ENCODE peak calls at places on chromosomes 7 and 10, in six cellular contexts. M is A549, S is HepG2, K is endothelial cell of umbilical vein, P is K562, O is GM12878. I is an unnamed sample.

GRCh38 chr7:85186083-85186520 is 754 bp downstream of the SEMA3D start:
- DNase-seq in O (no peak), S (no peak), K (peak; percentile 60), P (no peak), M (peak; percentile 30), I (no peak)

GRCh38 chr7:142391191-142391992 is 133.5 kb upstream of the PRSS58 start:
- DNase-seq in M (no peak), O (no peak), K (no peak), S (no peak), P (peak; percentile 49), I (peak; percentile 71)

GRCh38 chr10:117865945-117866344 is 180.8 kb downstream of the RAB11FIP2 start:
- DNase-seq in M (no peak), K (no peak), S (no peak), P (no peak), O (no peak), I (no peak)

GRCh38 chr10:60921631-60922030 is 22.4 kb downstream of the RHOBTB1 start:
- DNase-seq in M (no peak), P (no peak), S (no peak), O (no peak), K (no peak), I (no peak)

GRCh38 chr7:27822245-27822644 is 82.3 kb downstream of the TAX1BP1 start:
- DNase-seq in S (no peak), M (no peak), O (no peak), K (no peak), P (no peak), I (no peak)

GRCh38 chr10:120428754-120429153 is 28.3 kb upstream of the PLPP4 start:
- DNase-seq in O (no peak), S (no peak), P (no peak), M (no peak), K (no peak), I (no peak)

GRCh38 chr10:86523348-86523747 is 1.8 kb upstream of the WAPL start:
- DNase-seq in K (no peak), S (peak; percentile 21), M (peak; percentile 50), O (no peak), P (peak; percentile 23), I (no peak)

GRCh38 chr7:83306487-83306886 is 143.8 kb upstream of the PCLO start:
- DNase-seq in P (no peak), O (no peak), M (no peak), S (no peak), K (no peak), I (peak; percentile 54)

GRCh38 chr10:32980558-32981468 is 22.8 kb upstream of the ITGB1 start:
- DNase-seq in P (peak; percentile 74), M (peak; percentile 100), K (peak; percentile 98), O (no peak), S (peak; percentile 87), I (peak; percentile 95)
- TF ChIP-seq CTCF in P (no peak), M (no peak), K (no peak), O (no peak), S (peak; percentile 2), I (no peak)

DNA sequence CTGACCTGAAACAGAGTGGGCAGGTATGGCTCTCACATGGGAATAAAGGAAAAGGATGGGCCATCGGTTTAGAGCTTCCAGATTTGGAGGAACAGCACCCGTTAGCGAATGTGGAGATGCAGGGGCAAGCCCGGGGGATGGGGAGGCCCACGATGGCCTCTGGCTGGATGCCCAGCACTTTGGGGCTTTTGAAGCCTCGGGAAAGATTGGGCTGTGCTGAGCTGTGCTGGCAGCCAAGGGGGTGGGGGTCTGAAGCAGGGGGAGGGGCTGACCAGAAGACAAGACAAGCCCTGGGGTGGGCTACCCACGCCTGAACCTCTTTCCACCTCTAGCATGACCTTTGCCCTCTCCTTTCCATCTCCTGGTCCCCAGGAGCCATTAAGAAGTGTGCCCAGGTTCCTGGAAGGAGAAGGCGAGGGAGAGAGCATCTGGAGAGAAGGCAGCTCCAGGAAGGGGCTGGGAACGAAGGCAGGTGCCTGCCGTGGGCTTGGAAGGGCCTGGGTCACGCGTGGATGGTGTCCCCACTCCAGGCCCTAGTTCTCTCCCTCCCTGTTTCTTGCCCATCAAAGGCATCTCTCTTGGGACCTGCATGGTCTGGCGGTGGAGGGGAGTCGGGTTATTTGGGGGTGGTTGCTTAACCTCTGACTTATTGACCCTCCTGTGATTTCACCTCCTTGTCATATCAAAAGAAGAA is 39.7 kb downstream of the JAKMIP3 start:
- DNase-seq in K (no peak), M (no peak), O (no peak), S (no peak), P (no peak), I (no peak)
- TF ChIP-seq MYC in K (no peak), M (no peak), O (no peak), S (no peak), P (no peak), I (no peak)

DNA sequence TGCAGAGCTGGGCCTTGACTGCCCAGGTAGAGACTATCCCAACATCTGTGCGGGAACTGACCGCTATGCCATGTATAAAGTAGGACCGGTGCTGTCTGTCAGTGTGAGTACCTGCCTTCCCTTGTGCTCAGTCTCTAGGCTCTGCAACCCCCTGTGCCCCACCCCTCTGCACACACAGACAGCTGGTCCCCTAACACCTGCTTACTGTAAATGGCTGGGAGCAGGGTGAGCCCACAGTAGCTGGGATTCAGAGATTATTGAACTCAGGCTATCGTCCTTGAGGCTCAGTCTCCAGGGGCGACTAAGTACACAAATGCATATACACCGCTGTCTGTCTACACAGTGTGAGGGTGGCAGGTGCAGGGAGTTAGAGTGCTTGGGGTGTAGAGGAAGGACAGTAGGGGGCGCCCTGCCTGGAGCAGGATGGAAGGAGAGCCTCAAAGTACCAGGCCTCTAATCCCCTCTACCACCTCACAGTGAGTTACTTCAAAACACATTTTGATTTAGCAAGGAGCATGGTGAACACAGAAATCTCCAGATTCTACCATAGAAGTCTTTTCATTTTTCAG is 12.9 kb downstream of the UPP1 start:
- DNase-seq in K (no peak), P (no peak), S (peak; percentile 29), M (no peak), O (no peak), I (peak; percentile 38)
- TF ChIP-seq CTCF in K (peak; percentile 38), P (peak; percentile 16), S (peak; percentile 61), M (peak; percentile 23), O (peak; percentile 6), I (peak; percentile 45)

GRCh38 chr10:71256661-71257030 is 44.3 kb downstream of the UNC5B start:
- DNase-seq in P (no peak), O (no peak), K (no peak), M (no peak), S (no peak), I (no peak)

GRCh38 chr10:71257292-71257997 is 45.1 kb downstream of the UNC5B start:
- DNase-seq in M (no peak), S (no peak), O (no peak), P (no peak), K (no peak), I (no peak)

GRCh38 chr10:71255540-71255816 is 43.1 kb downstream of the UNC5B start:
- DNase-seq in S (no peak), K (no peak), O (no peak), P (no peak), M (no peak), I (no peak)

GRCh38 chr10:71254834-71255539 is 42.6 kb downstream of the UNC5B start:
- DNase-seq in P (no peak), S (no peak), K (no peak), O (no peak), M (no peak), I (no peak)

GRCh38 chr10:71255817-71256660 is 43.7 kb downstream of the UNC5B start:
- DNase-seq in M (no peak), S (no peak), K (peak; percentile 84), P (no peak), O (no peak), I (peak; percentile 54)
- TF ChIP-seq MYC in M (no peak), S (no peak), K (no peak), P (no peak), O (no peak), I (no peak)

GRCh38 chr10:73798927-73799563 is 12.4 kb downstream of the NDST2 start:
- DNase-seq in M (no peak), P (no peak), O (no peak), K (no peak), S (no peak), I (no peak)
- TF ChIP-seq CTCF in M (no peak), P (no peak), O (no peak), K (no peak), S (no peak), I (no peak)

I was measured in NB4.